ENCODE peak calls at places on chromosome 17, in six cellular contexts. Y is ELR, I is nucleus accumbens, X is NCI-H187 treated with DMSO at 0.1 percent for 48 hours, R is lower leg skin, E is T-cell. H is an unnamed sample.

GRCh38 chr17:59844884-59845594 is 47.7 kb downstream of the TUBD1 start:
- DNase-seq in E (no peak), Y (peak), X (no peak), I (no peak), R (no peak), H (peak)

GRCh38 chr17:64148017-64148631 is 18.2 kb upstream of the ERN1 start:
- DNase-seq in X (no peak), R (no peak), Y (peak), E (no peak), I (no peak), H (no peak)

GRCh38 chr17:38705803-38706624 is 941 bp downstream of the MLLT6 start:
- DNase-seq in R (no peak), X (no peak), I (no peak), E (no peak), Y (peak), H (peak)

GRCh38 chr17:71011389-71011788 is 842.1 kb downstream of the KCNJ2 start:
- DNase-seq in E (no peak), R (no peak), X (no peak), Y (no peak), I (no peak), H (no peak)

GRCh38 chr17:17876959-17877547 is 40.3 kb upstream of the SREBF1 start:
- DNase-seq in R (peak), I (no peak), E (no peak), X (no peak), Y (no peak), H (peak)

GRCh38 chr17:64129515-64129764 is 504 bp downstream of the ERN1 start:
- DNase-seq in Y (no peak), X (no peak), I (no peak), E (no peak), R (no peak), H (no peak)

GRCh38 chr17:49858796-49859195 is 10.9 kb upstream of the TAC4 start:
- DNase-seq in I (no peak), R (no peak), E (no peak), Y (no peak), X (no peak), H (no peak)

GRCh38 chr17:9802294-9802693 is 10.9 kb upstream of the DHRS7C start:
- DNase-seq in X (no peak), I (no peak), E (no peak), R (no peak), Y (peak), H (no peak)